ENCODE peak calls at places on chromosomes 2 and 18, in eight cellular contexts. Y is MM.1S, K is HCT116, S is hepatocyte, V is SK-N-SH, M is GM23338, L is neural progenitor cell, F is PC-3. I is an unnamed sample.

GRCh38 chr2:222436040-222436413 is 11.7 kb downstream of the SGPP2 start:
- DNase-seq in Y (no peak), K (no peak), S (no peak), V (no peak), M (peak; percentile 19), L (no peak), F (no peak), I (no peak)

GRCh38 chr2:171410101-171410500 is 23.7 kb downstream of the METTL8 start:
- DNase-seq in Y (no peak), K (no peak), S (no peak), V (no peak), M (no peak), L (no peak), F (peak; percentile 60), I (no peak)

GRCh38 chr2:98818164-98818563 is 87.2 kb upstream of the MGAT4A start:
- DNase-seq in Y (no peak), K (no peak), S (no peak), V (peak; percentile 58), M (no peak), L (no peak), F (peak; percentile 22), I (no peak)

GRCh38 chr2:191713837-191714236 is 35.9 kb downstream of the NABP1 start:
- DNase-seq in Y (no peak), K (peak; percentile 23), S (no peak), V (no peak), M (peak; percentile 41), L (peak; percentile 21), F (peak; percentile 45), I (no peak)

GRCh38 chr2:153595939-153596338 is 117.4 kb upstream of the RPRM start:
- DNase-seq in Y (no peak), K (peak; percentile 61), S (no peak), V (no peak), M (peak; percentile 5), L (peak; percentile 34), F (peak; percentile 92), I (no peak)

GRCh38 chr2:181859123-181859522 is 32.4 kb upstream of the ITPRID2 start:
- DNase-seq in Y (no peak), K (no peak), S (no peak), V (no peak), M (no peak), L (no peak), F (no peak), I (no peak)

GRCh38 chr18:58241877-58242276 is 197.9 kb downstream of the NEDD4L start:
- DNase-seq in Y (no peak), K (no peak), S (no peak), V (no peak), M (no peak), L (no peak), F (peak; percentile 22), I (no peak)

GRCh38 chr2:95074663-95075439 is 46.8 kb downstream of the MRPS5 start:
- DNase-seq in Y (no peak), K (no peak), S (peak; percentile 2), V (no peak), M (no peak), L (no peak), F (no peak), I (peak; percentile 24)

GRCh38 chr2:236871500-236872001 is 214.1 kb upstream of the COPS8 start:
- DNase-seq in Y (no peak), K (no peak), S (peak; percentile 76), V (no peak), M (no peak), L (no peak), F (peak; percentile 90), I (no peak)

DNA sequence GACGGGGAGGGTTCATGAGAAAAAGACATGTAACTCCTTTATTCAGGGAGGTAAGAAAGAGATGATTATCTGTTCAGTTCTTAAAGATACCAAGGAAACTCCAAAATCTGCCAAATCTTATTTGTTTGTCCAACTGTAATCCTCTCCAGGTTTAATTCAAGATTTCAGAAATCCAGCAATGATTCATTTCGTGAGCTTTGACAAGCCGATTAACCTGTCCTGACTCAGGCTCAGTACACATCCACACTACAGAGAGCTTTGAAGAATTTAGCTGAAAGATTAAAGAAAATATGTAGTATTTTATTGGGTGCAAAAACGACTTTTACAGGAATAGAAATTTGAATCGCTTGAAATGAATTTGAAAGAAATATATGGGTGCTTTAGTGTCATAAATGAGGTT is 1.1 kb downstream of the SPAG16 start:
- DNase-seq in Y (no peak), K (no peak), S (no peak), V (no peak), M (no peak), L (no peak), F (peak; percentile 61), I (no peak)
- TF ChIP-seq CTCF in Y (no peak), K (no peak), S (no peak), V (no peak), M (no peak), L (no peak), F (no peak), I (no peak)

DNA sequence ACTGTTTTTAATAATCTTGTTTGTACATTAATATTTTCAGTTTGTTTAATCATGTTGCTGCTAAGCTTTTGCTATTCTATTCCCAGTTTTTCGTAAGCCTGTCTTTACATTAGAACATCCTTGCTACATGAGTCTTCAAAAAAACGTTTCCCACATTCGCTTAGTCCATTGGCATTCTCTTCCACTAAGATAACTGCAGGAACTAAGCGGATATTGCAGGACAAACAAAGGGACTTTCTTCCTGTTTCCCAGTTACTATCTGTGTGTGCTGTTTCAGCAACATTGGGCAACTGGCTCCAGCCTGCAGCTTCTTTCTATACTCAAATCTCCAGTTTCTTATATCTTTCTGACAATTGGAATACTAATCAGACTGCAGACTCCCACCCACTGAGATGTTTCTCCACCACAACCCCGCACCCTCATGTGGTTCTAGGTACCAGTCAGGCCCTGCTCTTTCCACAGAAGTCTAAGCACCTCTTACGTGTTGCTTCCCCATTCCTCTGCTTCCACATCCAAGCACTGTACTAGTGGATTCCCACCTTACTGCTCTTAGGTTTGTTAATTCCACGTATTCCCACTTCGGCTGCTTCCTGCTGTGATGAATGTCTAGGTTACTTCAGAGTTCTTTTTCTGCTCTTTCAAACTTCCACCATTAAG is 420.3 kb downstream of the LRRTM4 start:
- DNase-seq in Y (no peak), K (no peak), S (no peak), V (no peak), M (no peak), L (no peak), F (no peak), I (no peak)
- H3K27ac ChIP-seq in Y (no peak overlapping the region), K (no peak overlapping the region), S (no peak overlapping the region), V (no peak overlapping the region), M (peak overlapping the region; percentile 21), L (no peak overlapping the region), F (no peak overlapping the region), I (no peak overlapping the region)

GRCh38 chr2:85178154-85178553 is 45.0 kb downstream of the TCF7L1 start:
- DNase-seq in Y (no peak), K (no peak), S (no peak), V (no peak), M (no peak), L (no peak), F (peak; percentile 25), I (no peak)

GRCh38 chr2:85178980-85179411 is 45.8 kb downstream of the TCF7L1 start:
- DNase-seq in Y (no peak), K (no peak), S (no peak), V (no peak), M (peak; percentile 62), L (peak; percentile 30), F (no peak), I (no peak)

GRCh38 chr2:85181093-85181685 is 48.0 kb downstream of the TCF7L1 start:
- DNase-seq in Y (no peak), K (no peak), S (peak; percentile 49), V (no peak), M (peak; percentile 50), L (peak; percentile 24), F (no peak), I (no peak)

GRCh38 chr2:85180322-85181092 is 47.3 kb downstream of the TCF7L1 start:
- DNase-seq in Y (no peak), K (no peak), S (no peak), V (no peak), M (no peak), L (no peak), F (no peak), I (no peak)

DNA sequence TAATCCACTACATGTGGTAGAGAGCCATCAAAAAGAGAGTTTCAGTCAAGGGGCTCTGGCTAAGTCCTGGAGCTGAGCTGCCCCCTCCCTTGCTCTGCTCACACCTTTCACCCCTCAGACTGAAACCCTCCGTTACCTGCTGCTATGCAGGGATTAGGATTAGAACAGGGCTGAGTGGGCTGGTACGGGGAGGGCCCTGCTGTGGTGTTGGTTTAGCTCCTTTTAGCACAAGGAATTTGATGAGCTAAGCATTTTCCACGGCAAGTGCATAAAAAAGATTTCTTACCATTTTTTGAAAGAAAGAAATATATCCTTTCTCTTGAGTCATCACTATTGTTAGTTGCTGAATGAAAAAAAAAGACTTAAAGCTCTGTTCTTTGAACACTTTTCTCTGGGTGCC is 46.3 kb downstream of the TCF7L1 start:
- DNase-seq in Y (peak; percentile 27), K (no peak), S (no peak), V (no peak), M (no peak), L (peak; percentile 50), F (no peak), I (no peak)
- TF ChIP-seq EZH2phosphoT487 in Y (no peak), K (no peak), S (no peak), V (no peak), M (no peak), L (no peak), F (no peak), I (no peak)

GRCh38 chr2:238518828-238519186 is 92.1 kb downstream of the ASB1 start:
- DNase-seq in Y (no peak), K (no peak), S (no peak), V (no peak), M (no peak), L (no peak), F (no peak), I (no peak)

GRCh38 chr2:238517209-238517608 is 90.5 kb downstream of the ASB1 start:
- DNase-seq in Y (no peak), K (no peak), S (no peak), V (no peak), M (no peak), L (no peak), F (no peak), I (no peak)

GRCh38 chr2:238520359-238520886 is 93.7 kb downstream of the ASB1 start:
- DNase-seq in Y (no peak), K (no peak), S (no peak), V (no peak), M (no peak), L (no peak), F (no peak), I (no peak)

GRCh38 chr2:238521002-238521401 is 94.3 kb downstream of the ASB1 start:
- DNase-seq in Y (no peak), K (no peak), S (no peak), V (no peak), M (no peak), L (no peak), F (no peak), I (no peak)

GRCh38 chr2:238518127-238518827 is 91.5 kb downstream of the ASB1 start:
- DNase-seq in Y (no peak), K (no peak), S (no peak), V (no peak), M (no peak), L (no peak), F (no peak), I (no peak)
- TF ChIP-seq CTCF in Y (no peak), K (no peak), S (no peak), V (no peak), M (peak; percentile 11), L (no peak), F (no peak), I (no peak)

GRCh38 chr2:74462786-74463105 is 2.4 kb downstream of the MOGS start:
- DNase-seq in Y (no peak), K (no peak), S (no peak), V (no peak), M (no peak), L (no peak), F (no peak), I (no peak)
- H3K27ac ChIP-seq in Y (no peak overlapping the region), K (no peak overlapping the region), S (no peak overlapping the region), V (no peak overlapping the region), M (no peak overlapping the region), L (no peak overlapping the region), F (no peak overlapping the region), I (no peak overlapping the region)

I was measured in OCI-LY7.